ENCODE peak calls at places on chromosomes 4 and X, in eight cellular contexts. D, N, J, X, Y, F, L and O are unnamed samples.

GRCh38 chr4:150402968-150403367 is 179.0 kb upstream of the MAB21L2 start:
- DNase-seq in X (peak), N (no peak), J (peak), D (no peak), F (peak), Y (no peak), L (peak), O (peak)

GRCh38 chrX:151776113-151776790 is 41.7 kb downstream of the CNGA2 start:
- DNase-seq in D (peak), L (no peak), Y (no peak), J (no peak), X (no peak), N (no peak), F (no peak), O (no peak)

GRCh38 chr4:139988863-139989765 is 164.9 kb downstream of the MAML3 start:
- DNase-seq in X (no peak), D (peak), J (no peak), L (peak), N (no peak), F (peak), Y (peak), O (peak)

GRCh38 chrX:37921758-37922157 is 74.4 kb upstream of the DYNLT3 start:
- DNase-seq in J (no peak), F (peak), X (no peak), N (no peak), D (peak), L (no peak), Y (peak), O (peak)

GRCh38 chr4:40046311-40046980 is 10.2 kb upstream of the N4BP2 start:
- DNase-seq in F (peak), X (peak), D (peak), N (no peak), Y (peak), L (no peak), J (peak), O (peak)

GRCh38 chr4:62454535-62454934 is 1254.4 kb downstream of the ADGRL3 start:
- DNase-seq in J (no peak), L (no peak), D (no peak), F (no peak), Y (no peak), X (no peak), N (no peak), O (no peak)

GRCh38 chrX:104972737-104973136 is 247.8 kb downstream of the TEX13A start:
- DNase-seq in Y (peak), F (peak), X (no peak), N (no peak), L (no peak), D (no peak), J (no peak), O (peak)

GRCh38 chr4:13887010-13887409 is 259.5 kb upstream of the BOD1L1 start:
- DNase-seq in Y (no peak), X (no peak), F (no peak), J (no peak), L (no peak), D (no peak), N (no peak), O (no peak)

GRCh38 chr4:5638976-5639375 is 69.4 kb downstream of the EVC2 start:
- DNase-seq in D (peak), X (no peak), L (no peak), N (no peak), Y (peak), F (peak), J (no peak), O (peak)